ENCODE peak calls at places on chromosomes 13 and 19, in six cellular contexts. I is fibroblast of lung; N is CD4-positive, CD25-positive, alpha-beta regulatory T cell; P is lung; F is astrocyte of the spinal cord; E is iris pigment epithelial cell. H is an unnamed sample.

GRCh38 chr13:113912596-113912995 is 48.7 kb upstream of the GAS6 start:
- DNase-seq in F (no peak), N (no peak), E (no peak), P (no peak), I (peak; percentile 54), H (no peak)

GRCh38 chr13:32857077-32857476 is 159.1 kb upstream of the KL start:
- DNase-seq in N (no peak), E (no peak), P (no peak), I (no peak), F (no peak), H (no peak)

GRCh38 chr19:51798958-51799310 is 4.0 kb downstream of the FPR3 start:
- DNase-seq in E (no peak), F (no peak), I (no peak), N (no peak), P (no peak), H (no peak)

GRCh38 chr13:68551701-68552522 is 1321.8 kb upstream of the PCDH9 start:
- DNase-seq in I (no peak), E (no peak), F (peak; percentile 14), P (no peak), N (no peak), H (no peak)

GRCh38 chr13:24742294-24742693 is 21.7 kb upstream of the RNF17 start:
- DNase-seq in F (peak; percentile 5), N (no peak), E (peak; percentile 36), I (peak; percentile 2), P (no peak), H (no peak)

GRCh38 chr13:47661076-47661475 is 340.0 kb downstream of the SUCLA2 start:
- DNase-seq in I (peak; percentile 71), E (peak; percentile 23), F (peak; percentile 83), P (no peak), N (no peak), H (peak; percentile 28)

GRCh38 chr19:11382898-11383705 is 1.0 kb downstream of the EPOR start:
- DNase-seq in P (peak; percentile 61), F (no peak), I (no peak), N (peak; percentile 52), E (peak; percentile 10), H (no peak)

GRCh38 chr13:19062801-19063200 is 118.8 kb downstream of the TUBA3C start:
- DNase-seq in E (no peak), P (no peak), N (no peak), F (no peak), I (no peak), H (no peak)

GRCh38 chr19:49871349-49871985 is 4.1 kb upstream of the PNKP start:
- DNase-seq in N (no peak), E (no peak), F (no peak), I (no peak), P (no peak), H (no peak)

GRCh38 chr19:45474941-45475516 is 7.2 kb downstream of the FOSB start:
- DNase-seq in E (no peak), P (no peak), I (no peak), F (peak; percentile 39), N (no peak), H (no peak)

GRCh38 chr19:33728141-33728540 is 68.5 kb upstream of the KCTD15 start:
- DNase-seq in F (no peak), E (no peak), N (no peak), I (no peak), P (no peak), H (no peak)

GRCh38 chr13:52001120-52001731 is 10.0 kb downstream of the ATP7B start:
- DNase-seq in P (no peak), F (peak; percentile 54), E (peak; percentile 42), N (peak; percentile 69), I (peak; percentile 39), H (peak; percentile 5)

GRCh38 chr19:40603719-40604646 is 2.8 kb downstream of the LTBP4 start:
- DNase-seq in F (peak; percentile 96), I (peak; percentile 93), N (peak; percentile 100), E (peak; percentile 95), P (peak; percentile 99), H (peak; percentile 70)

GRCh38 chr13:113140677-113141590 is 17.5 kb upstream of the PROZ start:
- DNase-seq in P (no peak), I (no peak), N (no peak), F (no peak), E (no peak), H (no peak)

GRCh38 chr13:68727165-68727564 is 1380.5 kb upstream of the ATXN8OS start:
- DNase-seq in I (peak; percentile 73), P (no peak), E (peak; percentile 21), N (no peak), F (peak; percentile 76), H (peak; percentile 46)

GRCh38 chr19:35585844-35586243 is at the start of gene PMIS2:
- DNase-seq in F (no peak), N (peak; percentile 28), E (peak; percentile 9), I (no peak), P (no peak), H (no peak)

GRCh38 chr19:34926685-34927375 is at the start of gene ZNF30:
- DNase-seq in N (peak; percentile 85), E (peak; percentile 94), F (peak; percentile 94), I (peak; percentile 90), P (peak; percentile 89), H (peak; percentile 75)

GRCh38 chr19:676007-676342 is 217 bp upstream of the FSTL3 start:
- DNase-seq in P (no peak), I (no peak), F (no peak), E (no peak), N (no peak), H (no peak)

GRCh38 chr19:54002495-54003315 is 11.3 kb downstream of the CACNG6 start:
- DNase-seq in P (no peak), N (no peak), F (no peak), I (peak; percentile 67), E (peak; percentile 69), H (no peak)

GRCh38 chr19:31340059-31341025 is 8.9 kb downstream of the TSHZ3 start:
- DNase-seq in P (no peak), F (peak; percentile 78), I (peak; percentile 89), E (peak; percentile 45), N (peak; percentile 68), H (peak; percentile 60)

GRCh38 chr19:8605514-8605913 is 5.0 kb downstream of the ADAMTS10 start:
- DNase-seq in E (no peak), I (no peak), N (no peak), F (no peak), P (no peak), H (no peak)

GRCh38 chr19:4035582-4035981 is 28.0 kb downstream of the PIAS4 start:
- DNase-seq in E (no peak), F (no peak), P (no peak), I (peak; percentile 25), N (no peak), H (no peak)

GRCh38 chr19:16463341-16463990 is 8.3 kb downstream of the EPS15L1 start:
- DNase-seq in P (no peak), E (no peak), I (no peak), F (no peak), N (no peak), H (no peak)

GRCh38 chr19:12202250-12202649 is 39.4 kb downstream of the ZNF136 start:
- DNase-seq in N (peak; percentile 37), F (no peak), E (no peak), P (no peak), I (no peak), H (no peak)

GRCh38 chr19:41367848-41368301 is 3.9 kb upstream of the B9D2 start:
- DNase-seq in F (peak; percentile 93), P (no peak), I (peak; percentile 98), E (peak; percentile 95), N (no peak), H (peak; percentile 83)

GRCh38 chr19:51394045-51394836 is 3.9 kb upstream of the C19orf84 start:
- DNase-seq in F (peak; percentile 99), E (peak; percentile 99), I (peak; percentile 98), P (peak; percentile 94), N (peak; percentile 99), H (peak; percentile 98)

GRCh38 chr19:10769533-10770491 is 51.9 kb downstream of the DNM2 start:
- DNase-seq in F (no peak), E (peak; percentile 38), N (peak; percentile 40), I (no peak), P (no peak), H (no peak)

GRCh38 chr13:93957371-93957770 is 522.1 kb downstream of the DCT start:
- DNase-seq in N (no peak), P (no peak), F (no peak), I (no peak), E (no peak), H (no peak)

GRCh38 chr13:40031031-40031430 is 375.6 kb downstream of the COG6 start:
- DNase-seq in I (peak; percentile 83), F (peak; percentile 52), E (peak; percentile 94), P (no peak), N (no peak), H (peak; percentile 12)